ENCODE peak calls at places on chromosomes 3 and 15, in six cellular contexts. I, H, R, K, Q and J are unnamed samples.

GRCh38 chr3:20668411-20668810 is 482.4 kb upstream of the SGO1 start:
- DNase-seq in I (peak; percentile 15), H (peak; percentile 2), R (no peak), K (no peak), Q (no peak), J (no peak)

GRCh38 chr15:44738340-44738984 is 2.1 kb downstream of the TRIM69 start:
- DNase-seq in I (no peak), H (peak; percentile 47), R (no peak), K (no peak), Q (peak; percentile 65), J (peak; percentile 72)

GRCh38 chr3:156676467-156677119 is 2.2 kb downstream of the TIPARP start:
- DNase-seq in I (no peak), H (no peak), R (no peak), K (no peak), Q (peak; percentile 50), J (peak; percentile 35)

GRCh38 chr3:191894406-191894805 is 433.4 kb downstream of the PYDC2 start:
- DNase-seq in I (no peak), H (no peak), R (no peak), K (no peak), Q (no peak), J (no peak)

GRCh38 chr3:30720586-30721313 is 114.3 kb downstream of the TGFBR2 start:
- DNase-seq in I (no peak), H (peak; percentile 92), R (no peak), K (no peak), Q (peak; percentile 95), J (no peak)

GRCh38 chr3:185709241-185709955 is 115.4 kb downstream of the IGF2BP2 start:
- DNase-seq in I (no peak), H (no peak), R (no peak), K (no peak), Q (no peak), J (no peak)

GRCh38 chr3:46922426-46922825 is 44.9 kb downstream of the PTH1R start:
- DNase-seq in I (no peak), H (no peak), R (no peak), K (no peak), Q (no peak), J (no peak)

GRCh38 chr15:31341501-31342195 is 15.0 kb downstream of the KLF13 start:
- DNase-seq in I (no peak), H (no peak), R (no peak), K (peak; percentile 48), Q (no peak), J (no peak)

GRCh38 chr15:42092666-42093445 is 1.5 kb downstream of the PLA2G4D start:
- DNase-seq in I (peak; percentile 58), H (no peak), R (peak; percentile 61), K (no peak), Q (no peak), J (no peak)

GRCh38 chr3:72756900-72757299 is 91.3 kb downstream of the SHQ1 start:
- DNase-seq in I (no peak), H (no peak), R (no peak), K (no peak), Q (no peak), J (no peak)

GRCh38 chr15:100054539-100054938 is 287.2 kb downstream of the ADAMTS17 start:
- DNase-seq in I (no peak), H (no peak), R (no peak), K (no peak), Q (no peak), J (no peak)

GRCh38 chr3:46677096-46677702 is 16.3 kb downstream of the ALS2CL start:
- DNase-seq in I (peak; percentile 86), H (no peak), R (no peak), K (no peak), Q (peak; percentile 27), J (no peak)

GRCh38 chr15:51132384-51133139 is 37.9 kb upstream of the TNFAIP8L3 start:
- DNase-seq in I (no peak), H (peak; percentile 28), R (peak; percentile 29), K (no peak), Q (peak; percentile 96), J (peak; percentile 12)

GRCh38 chr3:86562095-86562494 is 428.9 kb downstream of the VGLL3 start:
- DNase-seq in I (no peak), H (no peak), R (no peak), K (no peak), Q (no peak), J (no peak)

GRCh38 chr3:111762535-111762934 is 96.5 kb upstream of the PHLDB2 start:
- DNase-seq in I (no peak), H (no peak), R (no peak), K (no peak), Q (peak; percentile 68), J (no peak)

GRCh38 chr3:194009892-194010533 is 125.9 kb upstream of the HES1 start:
- DNase-seq in I (no peak), H (no peak), R (peak; percentile 95), K (no peak), Q (no peak), J (no peak)

GRCh38 chr3:124860599-124860998 is 26.6 kb downstream of the ITGB5 start:
- DNase-seq in I (peak; percentile 85), H (peak; percentile 28), R (peak; percentile 86), K (no peak), Q (peak; percentile 96), J (no peak)

GRCh38 chr15:35305906-35306305 is 220.8 kb upstream of the NANOGP8 start:
- DNase-seq in I (no peak), H (no peak), R (no peak), K (no peak), Q (peak; percentile 92), J (peak; percentile 23)

GRCh38 chr3:15513121-15513520 is 8.4 kb downstream of the COLQ start:
- DNase-seq in I (no peak), H (no peak), R (no peak), K (no peak), Q (no peak), J (no peak)

GRCh38 chr3:67460841-67461240 is 193.6 kb downstream of the SUCLG2 start:
- DNase-seq in I (no peak), H (no peak), R (no peak), K (no peak), Q (peak; percentile 31), J (no peak)

GRCh38 chr3:184234224-184234623 is 4.8 kb downstream of the VWA5B2 start:
- DNase-seq in I (peak; percentile 65), H (peak; percentile 25), R (peak; percentile 100), K (no peak), Q (peak; percentile 83), J (peak; percentile 41)

GRCh38 chr3:66270726-66271125 is 49.9 kb downstream of the SLC25A26 start:
- DNase-seq in I (no peak), H (no peak), R (no peak), K (no peak), Q (peak; percentile 86), J (no peak)

GRCh38 chr3:73576995-73577394 is 47.7 kb downstream of the PDZRN3 start:
- DNase-seq in I (no peak), H (no peak), R (no peak), K (no peak), Q (peak; percentile 76), J (no peak)

GRCh38 chr3:159764211-159765024 is 224.2 kb upstream of the IL12A start:
- DNase-seq in I (peak; percentile 77), H (no peak), R (peak; percentile 35), K (peak; percentile 65), Q (peak; percentile 76), J (no peak)

GRCh38 chr3:135649361-135649760 is 316.2 kb upstream of the PPP2R3A start:
- DNase-seq in I (no peak), H (no peak), R (peak; percentile 59), K (no peak), Q (no peak), J (no peak)

GRCh38 chr3:195241592-195242355 is 29.2 kb downstream of the XXYLT1 start:
- DNase-seq in I (no peak), H (no peak), R (no peak), K (no peak), Q (peak; percentile 19), J (no peak)

DNA sequence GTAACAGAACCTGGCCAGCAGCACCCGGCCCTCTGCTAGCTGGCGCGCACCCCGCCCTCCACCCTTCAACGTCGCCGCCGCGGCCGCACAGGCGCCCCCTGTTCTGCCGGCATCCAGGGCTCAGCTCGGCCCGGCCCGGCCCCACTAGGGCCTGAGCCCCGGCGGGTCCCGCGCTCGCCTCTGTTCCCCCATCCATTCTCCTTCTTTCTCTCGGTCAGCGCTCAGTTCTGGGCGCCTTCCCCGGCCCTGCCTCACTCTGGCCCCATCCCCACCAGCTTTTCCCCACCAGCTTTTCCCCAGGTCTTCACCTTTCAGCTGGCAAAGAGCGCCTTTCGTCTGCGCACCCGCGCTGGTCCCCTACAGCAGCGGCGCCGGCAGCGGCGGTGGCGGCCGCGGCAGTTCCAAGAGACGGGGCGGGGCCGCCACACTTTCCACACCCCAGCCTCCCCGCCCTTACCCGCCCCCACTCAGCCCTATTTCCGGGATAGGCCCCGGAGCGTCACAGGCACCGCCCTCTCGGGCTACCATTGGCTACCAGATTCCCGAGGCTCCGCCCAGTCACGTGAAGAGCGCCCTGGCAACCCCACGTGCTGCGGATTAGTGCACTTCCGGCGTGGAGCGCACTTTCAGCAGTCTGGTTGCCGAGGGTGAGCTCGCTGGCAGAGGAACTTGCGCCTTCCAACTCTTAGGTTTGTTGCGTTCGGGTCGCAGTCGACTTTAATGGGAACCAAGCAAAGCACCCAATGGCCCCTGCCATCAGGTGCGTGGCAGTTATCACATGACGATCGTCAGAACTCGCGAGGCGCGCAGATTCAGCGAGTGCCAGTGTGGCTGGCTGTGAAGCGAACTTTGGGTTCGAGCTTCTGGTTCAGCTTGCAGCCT is at the start of gene EIF5A2:
- DNase-seq in I (peak; percentile 98), H (peak; percentile 84), R (peak; percentile 95), K (peak; percentile 95), Q (peak; percentile 93), J (peak; percentile 95)
- TF ChIP-seq POLR2A in I (no peak), H (peak; percentile 15), R (peak; percentile 52), K (no peak), Q (peak; percentile 88), J (peak; percentile 79)

GRCh38 chr3:146544013-146544928 is at the start of gene PLSCR1:
- DNase-seq in I (peak; percentile 95), H (peak; percentile 81), R (peak; percentile 89), K (peak; percentile 93), Q (peak; percentile 93), J (peak; percentile 87)
- TF ChIP-seq POLR2A in I (no peak), H (peak; percentile 75), R (peak; percentile 70), K (peak; percentile 91), Q (peak; percentile 74), J (peak; percentile 80)

GRCh38 chr3:132417695-132418520 is 606 bp downstream of the DNAJC13 start:
- DNase-seq in I (peak; percentile 65), H (peak; percentile 53), R (peak; percentile 50), K (no peak), Q (peak; percentile 58), J (peak; percentile 75)
- TF ChIP-seq POLR2A in I (no peak), H (no peak), R (no peak), K (no peak), Q (peak; percentile 13), J (peak; percentile 51)

GRCh38 chr15:69996842-69997478 is 100.8 kb downstream of the TLE3 start:
- DNase-seq in I (no peak), H (no peak), R (no peak), K (peak; percentile 93), Q (no peak), J (no peak)
- TF ChIP-seq POLR2A in I (no peak), H (no peak), R (no peak), K (peak; percentile 52), Q (no peak), J (no peak)